ENCODE peak calls at places on chromosomes 1 and 21, in six cellular contexts. L, X, Y, N, P and K are unnamed samples.
A peak's percentile ranks its signal among the peaks of the same experiment; 100 is the strongest.

GRCh38 chr1:200038987-200039848 is 11.7 kb downstream of the NR5A2 start:
- DNase-seq in L (no peak), Y (peak; percentile 7), P (no peak), N (peak; percentile 71), X (peak; percentile 82), K (no peak)

GRCh38 chr1:204341380-204341779 is 18.3 kb downstream of the PLEKHA6 start:
- DNase-seq in P (no peak), X (no peak), N (no peak), Y (peak; percentile 46), L (no peak), K (no peak)

GRCh38 chr1:216846339-216846738 is 123.1 kb upstream of the ESRRG start:
- DNase-seq in L (no peak), P (no peak), X (no peak), N (no peak), Y (no peak), K (no peak)

GRCh38 chr1:218658899-218659298 is 313.8 kb downstream of the TGFB2 start:
- DNase-seq in N (no peak), P (no peak), L (no peak), Y (peak; percentile 88), X (no peak), K (no peak)

GRCh38 chr1:77929806-77930205 is 41.4 kb downstream of the NEXN start:
- DNase-seq in P (no peak), N (no peak), L (no peak), X (no peak), Y (no peak), K (no peak)

GRCh38 chr1:205348559-205349477 is 7.9 kb downstream of the KLHDC8A start:
- DNase-seq in Y (no peak), L (no peak), P (no peak), N (no peak), X (no peak), K (no peak)

GRCh38 chr1:183577897-183578470 is 12.3 kb downstream of the NCF2 start:
- DNase-seq in P (no peak), L (no peak), X (no peak), Y (no peak), N (no peak), K (no peak)

GRCh38 chr21:42148097-42148496 is 70.8 kb upstream of the ABCG1 start:
- DNase-seq in Y (no peak), L (no peak), P (no peak), X (no peak), N (no peak), K (no peak)

GRCh38 chr1:42926235-42926869 is 32.3 kb downstream of the SLC2A1 start:
- DNase-seq in P (no peak), N (no peak), X (no peak), L (no peak), Y (no peak), K (no peak)

GRCh38 chr1:203462878-203463277 is 12.7 kb upstream of the PRELP start:
- DNase-seq in N (no peak), Y (peak; percentile 78), X (no peak), L (no peak), P (peak; percentile 72), K (no peak)

GRCh38 chr1:6298530-6298929 is 37.6 kb upstream of the GPR153 start:
- DNase-seq in L (no peak), P (no peak), X (no peak), N (no peak), Y (no peak), K (no peak)

GRCh38 chr1:6298940-6299465 is 38.1 kb upstream of the GPR153 start:
- DNase-seq in P (no peak), Y (no peak), N (no peak), X (no peak), L (no peak), K (no peak)

GRCh38 chr1:6299557-6300165 is 38.8 kb upstream of the GPR153 start:
- DNase-seq in X (no peak), N (no peak), P (no peak), Y (no peak), L (no peak), K (no peak)

GRCh38 chr1:6301526-6301925 is 40.6 kb upstream of the GPR153 start:
- DNase-seq in L (no peak), X (no peak), Y (peak; percentile 8), N (no peak), P (no peak), K (no peak)

GRCh38 chr1:6300342-6301141 is 39.6 kb upstream of the GPR153 start:
- DNase-seq in P (no peak), Y (peak; percentile 19), X (no peak), L (no peak), N (no peak), K (no peak)
- TF ChIP-seq CTCF in P (no peak), Y (no peak), X (peak; percentile 23), L (no peak), N (no peak), K (no peak)

GRCh38 chr1:151909167-151910149 is at the start of gene THEM4:
- DNase-seq in P (peak; percentile 74), X (peak; percentile 98), N (peak; percentile 98), Y (peak; percentile 95), L (peak; percentile 84), K (peak; percentile 96)

GRCh38 chr1:151907363-151908139 is 1.8 kb downstream of the THEM4 start:
- DNase-seq in P (no peak), L (no peak), X (no peak), N (no peak), Y (peak; percentile 11), K (no peak)

GRCh38 chr1:151905070-151905442 is 4.3 kb downstream of the THEM4 start:
- DNase-seq in N (no peak), L (peak; percentile 67), P (no peak), Y (peak; percentile 41), X (no peak), K (no peak)

GRCh38 chr1:151912973-151913372 is 3.7 kb upstream of the THEM4 start:
- DNase-seq in Y (no peak), N (no peak), X (no peak), P (no peak), L (no peak), K (no peak)

DNA sequence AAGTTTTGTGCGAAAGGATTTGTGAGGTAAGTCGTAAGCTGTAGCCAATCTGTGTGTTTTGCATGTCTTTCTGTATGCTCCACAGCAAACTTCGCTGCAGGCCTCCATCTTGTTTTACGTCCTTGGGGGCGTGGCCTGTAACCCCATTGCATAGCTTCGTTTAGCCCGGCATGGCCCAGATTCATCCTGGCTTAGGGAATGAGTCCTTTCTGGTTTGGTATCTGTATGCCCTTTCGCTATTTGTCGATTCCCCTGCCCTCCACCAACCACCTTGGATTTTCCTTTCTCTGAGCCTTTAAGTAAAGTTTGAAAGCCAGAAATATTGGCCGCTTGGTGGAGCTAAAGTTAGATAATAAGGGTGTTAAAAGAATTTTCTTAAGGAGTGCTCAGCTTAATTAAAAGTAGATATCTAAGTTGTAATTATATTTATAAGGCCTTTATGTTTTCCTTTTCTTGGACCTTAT is 1.1 kb downstream of the THEM4 start:
- DNase-seq in Y (peak; percentile 47), N (peak; percentile 21), P (no peak), X (peak; percentile 68), L (no peak), K (no peak)
- TF ChIP-seq CTCF in Y (peak; percentile 39), N (no peak), P (peak; percentile 21), X (peak; percentile 41), L (no peak), K (peak; percentile 7)

DNA sequence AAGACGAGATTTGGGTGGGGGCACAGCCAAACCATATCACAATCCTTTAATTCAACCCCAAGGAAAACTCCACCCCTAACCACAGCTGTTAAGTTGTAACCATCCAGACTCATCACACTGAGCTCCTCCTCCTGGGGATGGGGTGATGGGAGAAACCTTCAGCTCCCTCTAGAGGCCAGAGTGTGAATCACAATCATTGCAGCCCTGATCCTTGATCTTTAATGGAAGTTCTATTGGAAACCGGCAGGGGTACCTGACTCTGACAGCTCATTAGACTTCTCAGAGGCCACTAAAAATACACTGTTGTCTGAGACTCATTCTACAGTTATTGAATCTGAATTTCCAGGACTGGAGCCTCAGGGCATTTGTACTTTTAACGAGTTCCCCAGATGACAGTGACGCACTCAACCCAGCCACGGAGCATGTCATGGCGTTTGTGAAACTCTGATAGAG is 127.2 kb downstream of the IGSF21 start:
- DNase-seq in N (peak; percentile 72), X (peak; percentile 84), L (no peak), P (no peak), Y (peak; percentile 46), K (peak; percentile 45)
- TF ChIP-seq CTCF in N (peak; percentile 92), X (peak; percentile 92), L (no peak), P (peak; percentile 35), Y (peak; percentile 60), K (peak; percentile 82)

DNA sequence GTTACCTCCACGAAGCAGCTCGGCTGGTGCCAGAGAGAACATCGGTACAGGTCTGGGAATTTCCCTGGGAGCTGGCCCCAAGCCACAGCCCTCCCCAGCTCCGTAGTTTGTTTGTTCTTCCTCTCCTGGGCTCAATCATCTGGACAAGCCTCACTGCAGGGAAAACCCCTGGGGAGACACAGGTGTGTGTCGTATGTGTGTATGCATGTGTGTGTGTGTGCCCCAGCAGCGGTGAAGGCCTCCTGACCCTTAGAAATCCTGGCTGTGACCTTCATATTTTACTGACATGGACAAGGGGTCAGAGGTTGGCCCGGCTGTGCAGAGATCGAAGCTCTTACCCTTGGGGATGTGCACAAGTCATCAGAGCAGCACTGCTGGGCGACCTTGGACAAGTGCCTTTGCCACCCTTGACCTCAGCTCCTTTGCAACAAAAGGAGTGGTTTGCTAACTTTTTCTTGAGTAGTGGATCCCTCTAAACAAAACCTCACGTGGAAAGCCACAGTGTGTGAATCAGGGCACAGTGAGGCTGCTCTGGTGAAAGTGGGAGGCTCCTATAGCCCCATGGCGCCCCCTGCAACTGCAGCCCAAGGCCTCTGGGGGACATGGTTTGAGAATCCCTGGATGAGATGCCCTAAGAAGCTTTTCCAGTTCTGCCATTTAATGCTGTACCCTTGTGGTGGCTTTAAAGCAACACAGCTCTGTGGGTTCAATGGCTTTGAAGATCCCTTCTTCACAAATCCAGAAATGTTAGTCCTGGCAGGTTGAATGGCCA is 12.3 kb upstream of the IL22RA1 start:
- DNase-seq in P (no peak), L (no peak), X (peak; percentile 61), N (no peak), Y (no peak), K (no peak)
- TF ChIP-seq CTCF in P (no peak), L (no peak), X (peak; percentile 72), N (peak; percentile 20), Y (no peak), K (peak; percentile 49)

GRCh38 chr1:37875833-37876232 is 16.4 kb upstream of the MTF1 start:
- DNase-seq in Y (peak; percentile 19), N (no peak), P (no peak), X (no peak), L (no peak), K (no peak)
- TF ChIP-seq CTCF in Y (no peak), N (no peak), P (no peak), X (peak; percentile 42), L (no peak), K (no peak)

DNA sequence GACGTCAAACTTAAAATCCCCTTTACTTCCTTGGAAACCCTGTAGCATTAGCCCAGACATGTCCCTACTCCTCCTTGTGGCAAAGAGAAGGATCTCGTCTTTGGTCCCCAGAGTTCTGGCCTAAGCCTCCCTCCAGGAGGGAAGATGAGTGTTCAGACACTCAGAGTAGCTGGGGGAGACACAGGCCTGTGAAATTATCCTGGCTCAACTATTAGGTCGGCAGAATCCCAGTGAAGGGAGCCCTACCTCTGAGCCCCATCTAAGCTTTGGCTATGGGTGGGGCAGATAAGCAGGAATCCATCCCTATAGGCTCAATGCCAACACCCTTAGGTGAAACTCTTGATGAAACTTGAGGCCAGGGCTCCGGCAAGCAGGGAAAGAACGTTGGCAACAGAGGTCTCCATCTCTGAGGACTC is 1.7 kb upstream of the SFN start:
- DNase-seq in L (no peak), N (no peak), P (no peak), X (no peak), Y (peak; percentile 47), K (no peak)
- TF ChIP-seq CTCF in L (no peak), N (peak; percentile 3), P (peak; percentile 50), X (peak; percentile 55), Y (peak; percentile 39), K (peak; percentile 12)

GRCh38 chr1:9824702-9825089 is 931 bp upstream of the CLSTN1 start:
- DNase-seq in P (no peak), N (no peak), X (no peak), Y (no peak), L (no peak), K (no peak)
- TF ChIP-seq CTCF in P (no peak), N (no peak), X (no peak), Y (no peak), L (no peak), K (no peak)